ENCODE peak calls at places on chromosome 22, in five cellular contexts. G is H9, L is prostate gland, H is cardiac muscle cell, N is endothelial cell of umbilical vein. S is an unnamed sample.

GRCh38 chr22:26471522-26471921 is 12.1 kb downstream of the HPS4 start:
- DNase-seq in G (no peak), L (no peak), H (no peak), N (peak; percentile 92), S (no peak)

GRCh38 chr22:46004105-46004866 is 27.3 kb upstream of the WNT7B start:
- DNase-seq in G (no peak), L (no peak), H (no peak), N (no peak), S (peak; percentile 42)

GRCh38 chr22:18078329-18079041 is 695 bp downstream of the PEX26 start:
- DNase-seq in G (peak; percentile 38), L (no peak), H (no peak), N (peak; percentile 26), S (peak; percentile 64)

GRCh38 chr22:47082505-47082904 is 320.1 kb downstream of the TBC1D22A start:
- DNase-seq in G (no peak), L (no peak), H (no peak), N (no peak), S (no peak)

GRCh38 chr22:29704528-29705285 is 15.1 kb upstream of the CABP7 start:
- DNase-seq in G (no peak), L (peak; percentile 46), H (no peak), N (no peak), S (no peak)

GRCh38 chr22:45692549-45692948 is 20.9 kb downstream of the ATXN10 start:
- DNase-seq in G (no peak), L (no peak), H (no peak), N (peak; percentile 79), S (no peak)

GRCh38 chr22:41482319-41482935 is 13.5 kb downstream of the ACO2 start:
- DNase-seq in G (no peak), L (no peak), H (no peak), N (no peak), S (no peak)

GRCh38 chr22:44412136-44412731 is 85.8 kb downstream of the RTL6 start:
- DNase-seq in G (peak; percentile 28), L (no peak), H (no peak), N (no peak), S (no peak)

GRCh38 chr22:29503811-29504372 is 23.9 kb downstream of the NEFH start:
- DNase-seq in G (no peak), L (peak; percentile 39), H (peak; percentile 75), N (no peak), S (peak; percentile 36)

GRCh38 chr22:46072981-46073682 is 77.2 kb upstream of the PPARA start:
- DNase-seq in G (no peak), L (no peak), H (no peak), N (no peak), S (no peak)

GRCh38 chr22:29994941-29995340 is 85.3 kb upstream of the HORMAD2 start:
- DNase-seq in G (no peak), L (no peak), H (no peak), N (peak; percentile 60), S (no peak)

GRCh38 chr22:48424661-48425060 is 1403.0 kb downstream of the BRD1 start:
- DNase-seq in G (no peak), L (no peak), H (no peak), N (no peak), S (no peak)

GRCh38 chr22:29727248-29727551 is 7.4 kb downstream of the CABP7 start:
- DNase-seq in G (peak; percentile 79), L (no peak), H (peak; percentile 37), N (peak; percentile 10), S (no peak)

GRCh38 chr22:27686534-27686933 is 115.0 kb downstream of the MN1 start:
- DNase-seq in G (no peak), L (no peak), H (peak; percentile 91), N (peak; percentile 87), S (peak; percentile 27)

GRCh38 chr22:44184006-44184405 is 3.3 kb downstream of the PARVG start:
- DNase-seq in G (no peak), L (no peak), H (no peak), N (no peak), S (no peak)

GRCh38 chr22:48557473-48557872 is 1270.2 kb downstream of the BRD1 start:
- DNase-seq in G (no peak), L (no peak), H (no peak), N (no peak), S (no peak)

GRCh38 chr22:40107244-40107643 is 70.5 kb upstream of the TNRC6B start:
- DNase-seq in G (no peak), L (no peak), H (no peak), N (no peak), S (no peak)

GRCh38 chr22:44210721-44211120 is 30.0 kb downstream of the PARVG start:
- DNase-seq in G (no peak), L (no peak), H (no peak), N (no peak), S (no peak)

GRCh38 chr22:37412445-37413250 is 14.6 kb downstream of the ELFN2 start:
- DNase-seq in G (no peak), L (no peak), H (no peak), N (no peak), S (no peak)

GRCh38 chr22:28995551-28995950 is 66.1 kb downstream of the C22orf31 start:
- DNase-seq in G (no peak), L (no peak), H (no peak), N (no peak), S (no peak)

GRCh38 chr22:37496651-37497599 is 10.7 kb upstream of the MFNG start:
- DNase-seq in G (peak; percentile 61), L (no peak), H (no peak), N (peak; percentile 70), S (no peak)

GRCh38 chr22:46619830-46620501 is at the start of gene GRAMD4:
- DNase-seq in G (no peak), L (no peak), H (no peak), N (no peak), S (no peak)

GRCh38 chr22:48500481-48501230 is 1327.0 kb downstream of the BRD1 start:
- DNase-seq in G (peak; percentile 55), L (no peak), H (no peak), N (no peak), S (no peak)

GRCh38 chr22:41021655-41022454 is 70.5 kb upstream of the EP300 start:
- DNase-seq in G (peak; percentile 68), L (peak; percentile 60), H (peak; percentile 77), N (peak; percentile 17), S (peak; percentile 89)

GRCh38 chr22:26234267-26234666 is 65.0 kb downstream of the SEZ6L start:
- DNase-seq in G (no peak), L (no peak), H (no peak), N (no peak), S (no peak)

GRCh38 chr22:44538071-44538470 is 40.0 kb upstream of the RTL6 start:
- DNase-seq in G (no peak), L (no peak), H (no peak), N (no peak), S (no peak)

GRCh38 chr22:26592368-26593015 is 2.6 kb upstream of the TPST2 start:
- DNase-seq in G (no peak), L (no peak), H (no peak), N (no peak), S (peak; percentile 67)

GRCh38 chr22:41364955-41365354 is 16.8 kb upstream of the TEF start:
- DNase-seq in G (no peak), L (no peak), H (no peak), N (no peak), S (no peak)

GRCh38 chr22:41382098-41382578 is 396 bp downstream of the TEF start:
- DNase-seq in G (no peak), L (peak; percentile 58), H (peak; percentile 81), N (no peak), S (peak; percentile 83)

GRCh38 chr22:26805131-26805530 is 147.7 kb downstream of the MIAT start:
- DNase-seq in G (no peak), L (no peak), H (no peak), N (no peak), S (no peak)

GRCh38 chr22:39949964-39950737 is 10.0 kb upstream of the TMA7B start:
- DNase-seq in G (no peak), L (no peak), H (no peak), N (no peak), S (no peak)

GRCh38 chr22:50294319-50294656 is 13.2 kb downstream of the PLXNB2 start:
- DNase-seq in G (no peak), L (no peak), H (no peak), N (no peak), S (no peak)
- H3K4me1 ChIP-seq in G (no peaks in the 10 kb centered on the region), L (peaks cover 40% of the 10 kb centered on the region), H (peaks cover 18% of the 10 kb centered on the region), N (peaks cover 20% of the 10 kb centered on the region), S (peaks cover 49% of the 10 kb centered on the region)

DNA sequence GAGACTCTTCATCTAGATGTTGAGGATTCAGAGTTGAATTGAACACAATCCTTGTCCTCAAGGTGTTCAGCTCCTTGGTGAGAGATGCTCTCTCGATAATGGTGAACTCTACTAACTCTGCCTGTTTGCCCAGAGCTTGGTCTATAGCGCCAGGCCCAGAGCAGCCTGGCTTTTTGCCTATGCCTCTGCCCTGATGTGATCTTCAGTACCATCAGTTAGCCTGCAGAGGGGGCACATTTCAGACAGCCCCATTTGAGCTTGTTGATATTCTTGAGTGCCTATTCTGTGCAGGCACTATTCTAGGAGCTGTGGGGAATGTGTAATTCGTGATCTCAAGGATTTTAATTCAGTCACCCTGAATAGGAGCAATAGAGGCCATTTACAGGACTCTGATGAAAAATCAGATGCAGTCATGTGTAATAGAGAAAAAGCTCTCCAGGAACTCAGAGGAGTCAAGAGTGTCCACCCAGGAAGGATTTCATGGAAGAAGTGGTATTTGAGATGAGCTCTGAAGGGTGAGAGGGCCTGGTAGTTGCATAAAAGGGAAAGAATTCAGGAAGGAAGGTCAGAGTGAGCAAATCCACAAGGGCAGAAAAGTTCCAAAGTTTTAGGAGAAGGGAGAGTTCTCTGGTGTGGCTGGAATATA is 19.3 kb downstream of the GTPBP1 start:
- DNase-seq in G (no peak), L (no peak), H (peak; percentile 56), N (peak; percentile 50), S (no peak)
- TF ChIP-seq CTCF in G (peak; percentile 64), L (peak; percentile 37), H (peak; percentile 56), N (peak; percentile 65), S (no peak)

DNA sequence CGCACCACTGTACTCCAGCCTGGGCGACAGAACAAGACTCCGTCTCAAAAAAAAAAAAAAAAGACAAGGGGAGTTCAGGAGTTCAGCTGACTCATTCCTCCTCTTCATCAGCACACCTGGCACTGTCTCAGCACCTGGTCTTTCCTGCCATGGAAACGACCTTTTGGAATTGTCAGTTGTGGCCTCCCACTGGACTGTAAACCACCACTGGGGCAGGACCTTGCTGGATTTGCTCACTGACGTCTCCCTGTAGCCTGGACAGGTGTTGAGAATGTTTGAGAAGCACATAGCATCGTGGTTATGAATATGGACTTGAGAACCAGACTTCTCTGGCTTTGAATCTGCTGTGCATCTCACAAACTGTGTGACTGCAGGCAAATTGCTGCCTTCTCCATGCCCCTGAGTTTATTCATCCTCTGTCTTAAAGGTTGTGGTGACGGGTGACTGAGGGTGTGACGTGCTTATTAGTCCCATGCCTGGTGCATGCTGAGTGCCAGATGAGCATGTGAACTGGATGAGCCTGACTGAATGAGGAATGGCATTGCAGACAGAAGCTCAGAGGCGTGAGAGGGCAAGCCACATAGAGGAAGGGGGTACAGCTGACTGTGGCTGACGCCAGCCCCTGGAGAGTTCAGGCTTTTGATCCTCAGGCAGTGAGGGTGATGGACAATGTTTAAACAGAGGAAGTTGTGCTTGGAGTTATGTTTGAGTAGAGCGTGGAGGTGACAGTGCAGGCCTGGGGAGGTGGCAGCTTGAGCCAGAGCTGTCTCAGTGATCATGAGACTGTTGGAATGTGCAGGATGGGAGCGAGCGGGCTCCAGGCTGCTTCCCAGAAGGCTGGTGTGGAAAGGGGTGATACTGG is 12.7 kb downstream of the TOM1 start:
- DNase-seq in G (no peak), L (no peak), H (peak; percentile 40), N (peak; percentile 30), S (no peak)
- H3K4me1 ChIP-seq in G (no peaks in the 10 kb centered on the region), L (peaks cover 17% of the 10 kb centered on the region), H (peaks cover 33% of the 10 kb centered on the region), N (peaks cover 43% of the 10 kb centered on the region), S (peaks cover 51% of the 10 kb centered on the region)

GRCh38 chr22:36180038-36180880 is 19.7 kb upstream of the APOL3 start:
- DNase-seq in G (peak; percentile 87), L (peak; percentile 78), H (peak; percentile 82), N (peak; percentile 71), S (peak; percentile 95)
- TF ChIP-seq CTCF in G (peak; percentile 96), L (peak; percentile 87), H (peak; percentile 85), N (peak; percentile 92), S (peak; percentile 78)